ENCODE peak calls at places on chromosomes 6 and 20, in four cellular contexts. One of them, this sample, is unnamed.

GRCh38 chr20:48769111-48769879 is 58.5 kb downstream of the PREX1 start:
- DNase-seq in GM12878: no peak
- DNase-seq in stomach: peak; percentile 33
- DNase-seq in upper lobe of left lung: peak; percentile 80
- DNase-seq in this sample: no peak

GRCh38 chr6:166007349-166008263 is 160.0 kb downstream of the TBXT start:
- DNase-seq in upper lobe of left lung: no peak
- DNase-seq in stomach: peak; percentile 67
- DNase-seq in GM12878: no peak
- DNase-seq in this sample: peak; percentile 92

GRCh38 chr6:160733045-160733646 is 31.1 kb downstream of the PLG start:
- DNase-seq in GM12878: no peak
- DNase-seq in stomach: peak; percentile 28
- DNase-seq in upper lobe of left lung: no peak
- DNase-seq in this sample: no peak

GRCh38 chr6:21149460-21149859 is 444.1 kb upstream of the SOX4 start:
- DNase-seq in stomach: no peak
- DNase-seq in upper lobe of left lung: no peak
- DNase-seq in GM12878: no peak
- DNase-seq in this sample: no peak

GRCh38 chr6:125301435-125302391 is at the start of gene HDDC2:
- DNase-seq in upper lobe of left lung: peak; percentile 70
- DNase-seq in GM12878: no peak
- DNase-seq in stomach: peak; percentile 78
- DNase-seq in this sample: peak; percentile 93

GRCh38 chr6:34301408-34301807 is 52.6 kb upstream of the SMIM29 start:
- DNase-seq in upper lobe of left lung: no peak
- DNase-seq in GM12878: no peak
- DNase-seq in stomach: no peak
- DNase-seq in this sample: no peak

GRCh38 chr6:169955796-169956493 is 204.5 kb downstream of the ERMARD start:
- DNase-seq in upper lobe of left lung: peak; percentile 19
- DNase-seq in GM12878: no peak
- DNase-seq in stomach: peak; percentile 16
- DNase-seq in this sample: no peak

GRCh38 chr20:14888172-14888571 is 550.8 kb upstream of the FLRT3 start:
- DNase-seq in stomach: no peak
- DNase-seq in GM12878: no peak
- DNase-seq in upper lobe of left lung: no peak
- DNase-seq in this sample: no peak

GRCh38 chr6:137309078-137309762 is 90.0 kb upstream of the IFNGR1 start:
- DNase-seq in upper lobe of left lung: peak; percentile 93
- DNase-seq in stomach: peak; percentile 86
- DNase-seq in GM12878: peak; percentile 15
- DNase-seq in this sample: no peak

GRCh38 chr20:37142708-37143107 is 36.4 kb upstream of the RPN2 start:
- DNase-seq in GM12878: no peak
- DNase-seq in upper lobe of left lung: no peak
- DNase-seq in stomach: no peak
- DNase-seq in this sample: no peak

GRCh38 chr20:9103955-9104354 is 35.1 kb downstream of the PLCB4 start:
- DNase-seq in upper lobe of left lung: no peak
- DNase-seq in stomach: no peak
- DNase-seq in GM12878: no peak
- DNase-seq in this sample: no peak

GRCh38 chr6:13013681-13014550 is 297.3 kb downstream of the PHACTR1 start:
- DNase-seq in GM12878: no peak
- DNase-seq in upper lobe of left lung: no peak
- DNase-seq in stomach: no peak
- DNase-seq in this sample: peak; percentile 72

GRCh38 chr6:142853244-142854180 is 91.5 kb downstream of the HIVEP2 start:
- DNase-seq in GM12878: no peak
- DNase-seq in upper lobe of left lung: no peak
- DNase-seq in stomach: no peak
- DNase-seq in this sample: no peak

GRCh38 chr20:35174458-35175216 is 2.8 kb downstream of the PROCR start:
- DNase-seq in GM12878: no peak
- DNase-seq in upper lobe of left lung: peak; percentile 28
- DNase-seq in stomach: peak; percentile 64
- DNase-seq in this sample: no peak

GRCh38 chr6:158042245-158042798 is 60.7 kb downstream of the SYNJ2 start:
- DNase-seq in stomach: peak; percentile 79
- DNase-seq in GM12878: no peak
- DNase-seq in upper lobe of left lung: peak; percentile 51
- DNase-seq in this sample: no peak
- TF ChIP-seq EP300 in stomach: no peak
- TF ChIP-seq EP300 in GM12878: no peak
- TF ChIP-seq EP300 in upper lobe of left lung: no peak
- TF ChIP-seq EP300 in this sample: no peak

DNA sequence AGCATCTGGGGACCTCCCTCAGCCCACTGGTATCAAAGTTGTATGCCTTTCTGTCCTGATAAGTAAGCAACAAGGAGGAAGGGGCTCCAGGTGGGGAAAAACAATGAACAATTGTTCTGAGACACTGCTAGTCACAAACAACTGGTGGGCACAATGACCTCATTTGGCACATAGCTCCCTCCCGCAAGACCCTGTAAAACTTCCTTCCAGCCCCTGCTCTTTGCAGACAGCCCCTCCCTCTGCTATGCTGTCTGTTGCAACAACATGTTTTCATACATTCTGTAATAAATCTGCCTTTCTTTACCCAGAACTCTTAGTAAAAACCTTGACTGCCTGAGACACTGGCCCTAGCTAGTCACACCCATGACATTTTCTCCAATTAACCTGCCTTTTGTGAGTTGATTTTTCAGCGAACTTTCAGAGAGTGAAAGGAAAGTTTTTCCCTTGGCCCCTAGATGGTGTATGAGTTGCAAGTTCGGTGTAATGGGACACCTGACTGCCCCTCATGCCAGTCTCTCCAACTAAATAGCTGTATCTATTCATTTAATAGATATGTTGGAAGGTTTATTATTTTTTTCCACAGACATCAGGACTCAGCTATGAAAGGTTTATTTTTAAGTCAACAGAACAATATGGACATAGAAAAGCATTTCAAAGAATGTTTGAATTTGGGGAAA is 142.3 kb upstream of the SLC22A16 start:
- DNase-seq in stomach: no peak
- DNase-seq in upper lobe of left lung: no peak
- DNase-seq in GM12878: peak; percentile 11
- DNase-seq in this sample: no peak
- TF ChIP-seq CTCF in stomach: no peak
- TF ChIP-seq CTCF in upper lobe of left lung: no peak
- TF ChIP-seq CTCF in GM12878: peak; percentile 34
- TF ChIP-seq CTCF in this sample: no peak

GRCh38 chr20:32189691-32190607 is 17.6 kb downstream of the PLAGL2 start:
- DNase-seq in stomach: peak; percentile 57
- DNase-seq in upper lobe of left lung: peak; percentile 43
- DNase-seq in GM12878: no peak
- DNase-seq in this sample: no peak
- TF ChIP-seq POLR2A in stomach: no peak
- TF ChIP-seq POLR2A in upper lobe of left lung: no peak
- TF ChIP-seq POLR2A in GM12878: peak; percentile 47
- TF ChIP-seq POLR2A in this sample: no peak

DNA sequence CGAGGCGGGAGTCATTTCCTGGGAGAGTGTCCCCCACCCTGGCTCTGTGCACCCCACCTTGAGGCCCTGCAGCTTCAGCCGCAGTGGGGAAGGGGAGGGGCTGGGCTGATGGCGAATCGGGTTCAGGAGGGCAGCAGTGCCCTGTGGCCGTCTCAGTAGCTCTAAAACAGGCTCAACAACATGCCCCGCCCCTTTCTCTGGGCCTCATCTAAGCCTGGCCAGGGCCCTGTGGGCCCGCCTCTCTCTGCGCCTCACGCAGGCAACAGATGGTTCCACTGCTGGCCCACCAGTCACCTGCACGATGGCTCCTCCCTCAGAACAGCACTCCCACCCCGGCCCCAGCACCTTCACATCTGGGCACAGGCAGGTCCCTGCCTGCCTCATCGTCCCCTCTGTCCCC is 30.2 kb downstream of the CHRNA4 start:
- DNase-seq in stomach: no peak
- DNase-seq in GM12878: no peak
- DNase-seq in upper lobe of left lung: no peak
- DNase-seq in this sample: no peak
- TF ChIP-seq EP300 in stomach: no peak
- TF ChIP-seq EP300 in GM12878: no peak
- TF ChIP-seq EP300 in upper lobe of left lung: no peak
- TF ChIP-seq EP300 in this sample: no peak

This sample was measured in esophagus muscularis mucosa.